ENCODE peak calls at places on chromosomes 1 and 21, in four cellular contexts. One of them, this sample, is unnamed.

GRCh38 chr1:32724678-32725594 is 22.4 kb upstream of the SYNC start:
- DNase-seq in posterior vena cava: peak; percentile 85
- DNase-seq in cardiac fibroblast: peak; percentile 95
- DNase-seq in GM13976: no peak
- DNase-seq in this sample: peak; percentile 94

GRCh38 chr1:40720493-40720892 is 29.0 kb downstream of the NFYC start:
- DNase-seq in posterior vena cava: no peak
- DNase-seq in cardiac fibroblast: no peak
- DNase-seq in GM13976: no peak
- DNase-seq in this sample: no peak

GRCh38 chr1:2148691-2149090 is 45.9 kb downstream of the FAAP20 start:
- DNase-seq in posterior vena cava: no peak
- DNase-seq in cardiac fibroblast: no peak
- DNase-seq in GM13976: no peak
- DNase-seq in this sample: no peak

GRCh38 chr1:200959341-200959985 is 64.1 kb downstream of the KIF21B start:
- DNase-seq in posterior vena cava: peak; percentile 68
- DNase-seq in cardiac fibroblast: no peak
- DNase-seq in GM13976: no peak
- DNase-seq in this sample: no peak

GRCh38 chr1:223709598-223709997 is 2.7 kb upstream of the CAPN2 start:
- DNase-seq in posterior vena cava: no peak
- DNase-seq in cardiac fibroblast: peak; percentile 54
- DNase-seq in GM13976: no peak
- DNase-seq in this sample: no peak

GRCh38 chr21:46437096-46437498 is 21.6 kb upstream of the DIP2A start:
- DNase-seq in posterior vena cava: no peak
- DNase-seq in cardiac fibroblast: no peak
- DNase-seq in GM13976: no peak
- DNase-seq in this sample: no peak

GRCh38 chr21:44958471-44959191 is 18.8 kb downstream of the SLX9 start:
- DNase-seq in posterior vena cava: peak; percentile 96
- DNase-seq in cardiac fibroblast: peak; percentile 89
- DNase-seq in GM13976: no peak
- DNase-seq in this sample: peak; percentile 89

GRCh38 chr1:181141431-181141910 is 53.0 kb downstream of the IER5 start:
- DNase-seq in posterior vena cava: peak; percentile 87
- DNase-seq in cardiac fibroblast: peak; percentile 96
- DNase-seq in GM13976: no peak
- DNase-seq in this sample: peak; percentile 78

GRCh38 chr21:17636711-17637110 is 24.0 kb upstream of the BTG3 start:
- DNase-seq in posterior vena cava: no peak
- DNase-seq in cardiac fibroblast: no peak
- DNase-seq in GM13976: no peak
- DNase-seq in this sample: peak; percentile 1

GRCh38 chr1:27887215-27888035 is 15.1 kb downstream of the THEMIS2 start:
- DNase-seq in posterior vena cava: no peak
- DNase-seq in cardiac fibroblast: no peak
- DNase-seq in GM13976: no peak
- DNase-seq in this sample: no peak

GRCh38 chr1:59298710-59299346 is 1.9 kb downstream of the FGGY start:
- DNase-seq in posterior vena cava: no peak
- DNase-seq in cardiac fibroblast: peak; percentile 35
- DNase-seq in GM13976: no peak
- DNase-seq in this sample: peak; percentile 26

GRCh38 chr1:51463561-51463960 is 55.5 kb downstream of the EPS15 start:
- DNase-seq in posterior vena cava: no peak
- DNase-seq in cardiac fibroblast: no peak
- DNase-seq in GM13976: no peak
- DNase-seq in this sample: no peak

GRCh38 chr1:110508038-110508437 is 10.9 kb downstream of the KCNA10 start:
- DNase-seq in posterior vena cava: no peak
- DNase-seq in cardiac fibroblast: peak; percentile 9
- DNase-seq in GM13976: peak; percentile 66
- DNase-seq in this sample: no peak

GRCh38 chr1:15731735-15732685 is 4.0 kb upstream of the SLC25A34 start:
- DNase-seq in posterior vena cava: no peak
- DNase-seq in cardiac fibroblast: no peak
- DNase-seq in GM13976: no peak
- DNase-seq in this sample: no peak

GRCh38 chr1:8517579-8518489 is 199.9 kb downstream of the SLC45A1 start:
- DNase-seq in posterior vena cava: no peak
- DNase-seq in cardiac fibroblast: peak; percentile 52
- DNase-seq in GM13976: no peak
- DNase-seq in this sample: peak; percentile 85

GRCh38 chr1:188615321-188615720 is 1786.6 kb downstream of the PLA2G4A start:
- DNase-seq in posterior vena cava: no peak
- DNase-seq in cardiac fibroblast: no peak
- DNase-seq in GM13976: no peak
- DNase-seq in this sample: no peak

GRCh38 chr1:75616436-75617433 is 5.8 kb upstream of the SLC44A5 start:
- DNase-seq in posterior vena cava: peak; percentile 74
- DNase-seq in cardiac fibroblast: peak; percentile 29
- DNase-seq in GM13976: peak; percentile 8
- DNase-seq in this sample: no peak

GRCh38 chr1:205141236-205142104 is 19.7 kb upstream of the RBBP5 start:
- DNase-seq in posterior vena cava: peak; percentile 86
- DNase-seq in cardiac fibroblast: peak; percentile 91
- DNase-seq in GM13976: peak; percentile 73
- DNase-seq in this sample: peak; percentile 69

GRCh38 chr1:60612790-60613189 is 469.6 kb upstream of the NFIA start:
- DNase-seq in posterior vena cava: no peak
- DNase-seq in cardiac fibroblast: no peak
- DNase-seq in GM13976: no peak
- DNase-seq in this sample: no peak